ENCODE peak calls at places on chromosomes 3 and 15, in ten cellular contexts. One of them, this sample, is unnamed.

GRCh38 chr3:173770011-173770410 is 372.5 kb downstream of the NLGN1 start:
- DNase-seq in GM12865: no peak
- DNase-seq in stimulated activated CD4-positive, alpha-beta T cell treated with anti-CD3 and anti-CD28 coated beads, Interleukin-2, amount 100 ng/mL, for 48 hours: no peak
- DNase-seq in posterior cingulate gyrus: no peak
- DNase-seq in neural crest cell: no peak
- DNase-seq in NCI-H1436: no peak
- DNase-seq in endothelial cell: no peak
- DNase-seq in HTR-8/SVneo: no peak
- DNase-seq in stimulated activated CD8-positive, alpha-beta memory T cell treated with anti-CD3 and anti-CD28 coated beads, Interleukin-12 subunit alpha, Interleukin-12 subunit beta, amount 100 ng/mL, for 4 hours: no peak
- DNase-seq in activated CD4-positive, alpha-beta T cell treated with anti-CD3 and anti-CD28 coated beads, Interleukin-2, amount 10 ng/mL, durations not matched to agents 7 days and 5 days: no peak
- DNase-seq in this sample: no peak

GRCh38 chr3:88203537-88204143 is 53.9 kb downstream of the C3orf38 start:
- DNase-seq in GM12865: peak; percentile 65
- DNase-seq in stimulated activated CD4-positive, alpha-beta T cell treated with anti-CD3 and anti-CD28 coated beads, Interleukin-2, amount 100 ng/mL, for 48 hours: peak; percentile 52
- DNase-seq in posterior cingulate gyrus: peak; percentile 60
- DNase-seq in neural crest cell: peak; percentile 83
- DNase-seq in NCI-H1436: no peak
- DNase-seq in endothelial cell: peak; percentile 82
- DNase-seq in HTR-8/SVneo: peak; percentile 62
- DNase-seq in stimulated activated CD8-positive, alpha-beta memory T cell treated with anti-CD3 and anti-CD28 coated beads, Interleukin-12 subunit alpha, Interleukin-12 subunit beta, amount 100 ng/mL, for 4 hours: no peak
- DNase-seq in activated CD4-positive, alpha-beta T cell treated with anti-CD3 and anti-CD28 coated beads, Interleukin-2, amount 10 ng/mL, durations not matched to agents 7 days and 5 days: peak; percentile 57
- DNase-seq in this sample: no peak

GRCh38 chr15:74397239-74398068 is 30.0 kb upstream of the CYP11A1 start:
- DNase-seq in GM12865: peak; percentile 90
- DNase-seq in stimulated activated CD4-positive, alpha-beta T cell treated with anti-CD3 and anti-CD28 coated beads, Interleukin-2, amount 100 ng/mL, for 48 hours: no peak
- DNase-seq in posterior cingulate gyrus: no peak
- DNase-seq in neural crest cell: no peak
- DNase-seq in NCI-H1436: no peak
- DNase-seq in endothelial cell: no peak
- DNase-seq in HTR-8/SVneo: no peak
- DNase-seq in stimulated activated CD8-positive, alpha-beta memory T cell treated with anti-CD3 and anti-CD28 coated beads, Interleukin-12 subunit alpha, Interleukin-12 subunit beta, amount 100 ng/mL, for 4 hours: no peak
- DNase-seq in activated CD4-positive, alpha-beta T cell treated with anti-CD3 and anti-CD28 coated beads, Interleukin-2, amount 10 ng/mL, durations not matched to agents 7 days and 5 days: no peak
- DNase-seq in this sample: no peak

GRCh38 chr3:64161481-64161952 is 63.7 kb downstream of the PRICKLE2 start:
- DNase-seq in GM12865: peak; percentile 44
- DNase-seq in stimulated activated CD4-positive, alpha-beta T cell treated with anti-CD3 and anti-CD28 coated beads, Interleukin-2, amount 100 ng/mL, for 48 hours: no peak
- DNase-seq in posterior cingulate gyrus: no peak
- DNase-seq in neural crest cell: no peak
- DNase-seq in NCI-H1436: no peak
- DNase-seq in endothelial cell: no peak
- DNase-seq in HTR-8/SVneo: peak; percentile 14
- DNase-seq in stimulated activated CD8-positive, alpha-beta memory T cell treated with anti-CD3 and anti-CD28 coated beads, Interleukin-12 subunit alpha, Interleukin-12 subunit beta, amount 100 ng/mL, for 4 hours: no peak
- DNase-seq in activated CD4-positive, alpha-beta T cell treated with anti-CD3 and anti-CD28 coated beads, Interleukin-2, amount 10 ng/mL, durations not matched to agents 7 days and 5 days: no peak
- DNase-seq in this sample: peak; percentile 28

GRCh38 chr3:97340940-97341339 is 423.6 kb upstream of the ARL6 start:
- DNase-seq in GM12865: no peak
- DNase-seq in stimulated activated CD4-positive, alpha-beta T cell treated with anti-CD3 and anti-CD28 coated beads, Interleukin-2, amount 100 ng/mL, for 48 hours: no peak
- DNase-seq in posterior cingulate gyrus: no peak
- DNase-seq in neural crest cell: no peak
- DNase-seq in NCI-H1436: no peak
- DNase-seq in endothelial cell: no peak
- DNase-seq in HTR-8/SVneo: no peak
- DNase-seq in stimulated activated CD8-positive, alpha-beta memory T cell treated with anti-CD3 and anti-CD28 coated beads, Interleukin-12 subunit alpha, Interleukin-12 subunit beta, amount 100 ng/mL, for 4 hours: no peak
- DNase-seq in activated CD4-positive, alpha-beta T cell treated with anti-CD3 and anti-CD28 coated beads, Interleukin-2, amount 10 ng/mL, durations not matched to agents 7 days and 5 days: no peak
- DNase-seq in this sample: no peak

GRCh38 chr3:25652921-25653320 is 11.8 kb downstream of the TOP2B start:
- DNase-seq in GM12865: no peak
- DNase-seq in stimulated activated CD4-positive, alpha-beta T cell treated with anti-CD3 and anti-CD28 coated beads, Interleukin-2, amount 100 ng/mL, for 48 hours: no peak
- DNase-seq in posterior cingulate gyrus: no peak
- DNase-seq in neural crest cell: no peak
- DNase-seq in NCI-H1436: no peak
- DNase-seq in endothelial cell: no peak
- DNase-seq in HTR-8/SVneo: no peak
- DNase-seq in stimulated activated CD8-positive, alpha-beta memory T cell treated with anti-CD3 and anti-CD28 coated beads, Interleukin-12 subunit alpha, Interleukin-12 subunit beta, amount 100 ng/mL, for 4 hours: no peak
- DNase-seq in activated CD4-positive, alpha-beta T cell treated with anti-CD3 and anti-CD28 coated beads, Interleukin-2, amount 10 ng/mL, durations not matched to agents 7 days and 5 days: no peak
- DNase-seq in this sample: no peak

GRCh38 chr3:11514191-11514770 is 129.4 kb downstream of the VGLL4 start:
- DNase-seq in GM12865: no peak
- DNase-seq in stimulated activated CD4-positive, alpha-beta T cell treated with anti-CD3 and anti-CD28 coated beads, Interleukin-2, amount 100 ng/mL, for 48 hours: no peak
- DNase-seq in posterior cingulate gyrus: no peak
- DNase-seq in neural crest cell: no peak
- DNase-seq in NCI-H1436: no peak
- DNase-seq in endothelial cell: no peak
- DNase-seq in HTR-8/SVneo: peak; percentile 77
- DNase-seq in stimulated activated CD8-positive, alpha-beta memory T cell treated with anti-CD3 and anti-CD28 coated beads, Interleukin-12 subunit alpha, Interleukin-12 subunit beta, amount 100 ng/mL, for 4 hours: no peak
- DNase-seq in activated CD4-positive, alpha-beta T cell treated with anti-CD3 and anti-CD28 coated beads, Interleukin-2, amount 10 ng/mL, durations not matched to agents 7 days and 5 days: no peak
- DNase-seq in this sample: no peak

GRCh38 chr15:86333819-86334218 is 254.1 kb downstream of the AGBL1 start:
- DNase-seq in GM12865: no peak
- DNase-seq in stimulated activated CD4-positive, alpha-beta T cell treated with anti-CD3 and anti-CD28 coated beads, Interleukin-2, amount 100 ng/mL, for 48 hours: no peak
- DNase-seq in posterior cingulate gyrus: no peak
- DNase-seq in neural crest cell: no peak
- DNase-seq in NCI-H1436: no peak
- DNase-seq in endothelial cell: no peak
- DNase-seq in HTR-8/SVneo: no peak
- DNase-seq in stimulated activated CD8-positive, alpha-beta memory T cell treated with anti-CD3 and anti-CD28 coated beads, Interleukin-12 subunit alpha, Interleukin-12 subunit beta, amount 100 ng/mL, for 4 hours: no peak
- DNase-seq in activated CD4-positive, alpha-beta T cell treated with anti-CD3 and anti-CD28 coated beads, Interleukin-2, amount 10 ng/mL, durations not matched to agents 7 days and 5 days: no peak
- DNase-seq in this sample: no peak

GRCh38 chr3:125067225-125067624 is 11.4 kb upstream of the HEG1 start:
- DNase-seq in GM12865: no peak
- DNase-seq in stimulated activated CD4-positive, alpha-beta T cell treated with anti-CD3 and anti-CD28 coated beads, Interleukin-2, amount 100 ng/mL, for 48 hours: no peak
- DNase-seq in posterior cingulate gyrus: no peak
- DNase-seq in neural crest cell: no peak
- DNase-seq in NCI-H1436: no peak
- DNase-seq in endothelial cell: no peak
- DNase-seq in HTR-8/SVneo: no peak
- DNase-seq in stimulated activated CD8-positive, alpha-beta memory T cell treated with anti-CD3 and anti-CD28 coated beads, Interleukin-12 subunit alpha, Interleukin-12 subunit beta, amount 100 ng/mL, for 4 hours: no peak
- DNase-seq in activated CD4-positive, alpha-beta T cell treated with anti-CD3 and anti-CD28 coated beads, Interleukin-2, amount 10 ng/mL, durations not matched to agents 7 days and 5 days: no peak
- DNase-seq in this sample: no peak

GRCh38 chr3:128784228-128784627 is 58.2 kb downstream of the RAB7A start:
- DNase-seq in GM12865: peak; percentile 25
- DNase-seq in stimulated activated CD4-positive, alpha-beta T cell treated with anti-CD3 and anti-CD28 coated beads, Interleukin-2, amount 100 ng/mL, for 48 hours: peak; percentile 51
- DNase-seq in posterior cingulate gyrus: peak; percentile 22
- DNase-seq in neural crest cell: peak; percentile 46
- DNase-seq in NCI-H1436: no peak
- DNase-seq in endothelial cell: peak; percentile 63
- DNase-seq in HTR-8/SVneo: peak; percentile 25
- DNase-seq in stimulated activated CD8-positive, alpha-beta memory T cell treated with anti-CD3 and anti-CD28 coated beads, Interleukin-12 subunit alpha, Interleukin-12 subunit beta, amount 100 ng/mL, for 4 hours: no peak
- DNase-seq in activated CD4-positive, alpha-beta T cell treated with anti-CD3 and anti-CD28 coated beads, Interleukin-2, amount 10 ng/mL, durations not matched to agents 7 days and 5 days: peak; percentile 49
- DNase-seq in this sample: no peak

GRCh38 chr3:179921500-179921899 is 115.2 kb downstream of the PEX5L start:
- DNase-seq in GM12865: peak; percentile 74
- DNase-seq in stimulated activated CD4-positive, alpha-beta T cell treated with anti-CD3 and anti-CD28 coated beads, Interleukin-2, amount 100 ng/mL, for 48 hours: no peak
- DNase-seq in posterior cingulate gyrus: no peak
- DNase-seq in neural crest cell: no peak
- DNase-seq in NCI-H1436: no peak
- DNase-seq in endothelial cell: no peak
- DNase-seq in HTR-8/SVneo: no peak
- DNase-seq in stimulated activated CD8-positive, alpha-beta memory T cell treated with anti-CD3 and anti-CD28 coated beads, Interleukin-12 subunit alpha, Interleukin-12 subunit beta, amount 100 ng/mL, for 4 hours: no peak
- DNase-seq in activated CD4-positive, alpha-beta T cell treated with anti-CD3 and anti-CD28 coated beads, Interleukin-2, amount 10 ng/mL, durations not matched to agents 7 days and 5 days: no peak
- DNase-seq in this sample: no peak

GRCh38 chr3:108006077-108006675 is 84.7 kb downstream of the CD47 start:
- DNase-seq in GM12865: no peak
- DNase-seq in stimulated activated CD4-positive, alpha-beta T cell treated with anti-CD3 and anti-CD28 coated beads, Interleukin-2, amount 100 ng/mL, for 48 hours: no peak
- DNase-seq in posterior cingulate gyrus: no peak
- DNase-seq in neural crest cell: no peak
- DNase-seq in NCI-H1436: no peak
- DNase-seq in endothelial cell: no peak
- DNase-seq in HTR-8/SVneo: peak; percentile 20
- DNase-seq in stimulated activated CD8-positive, alpha-beta memory T cell treated with anti-CD3 and anti-CD28 coated beads, Interleukin-12 subunit alpha, Interleukin-12 subunit beta, amount 100 ng/mL, for 4 hours: no peak
- DNase-seq in activated CD4-positive, alpha-beta T cell treated with anti-CD3 and anti-CD28 coated beads, Interleukin-2, amount 10 ng/mL, durations not matched to agents 7 days and 5 days: no peak
- DNase-seq in this sample: no peak

GRCh38 chr3:52065264-52065756 is 8.9 kb upstream of the DUSP7 start:
- DNase-seq in GM12865: no peak
- DNase-seq in stimulated activated CD4-positive, alpha-beta T cell treated with anti-CD3 and anti-CD28 coated beads, Interleukin-2, amount 100 ng/mL, for 48 hours: no peak
- DNase-seq in posterior cingulate gyrus: no peak
- DNase-seq in neural crest cell: no peak
- DNase-seq in NCI-H1436: no peak
- DNase-seq in endothelial cell: no peak
- DNase-seq in HTR-8/SVneo: no peak
- DNase-seq in stimulated activated CD8-positive, alpha-beta memory T cell treated with anti-CD3 and anti-CD28 coated beads, Interleukin-12 subunit alpha, Interleukin-12 subunit beta, amount 100 ng/mL, for 4 hours: no peak
- DNase-seq in activated CD4-positive, alpha-beta T cell treated with anti-CD3 and anti-CD28 coated beads, Interleukin-2, amount 10 ng/mL, durations not matched to agents 7 days and 5 days: no peak
- DNase-seq in this sample: no peak

GRCh38 chr3:172595648-172596393 is 72.6 kb upstream of the TNFSF10 start:
- DNase-seq in GM12865: peak; percentile 81
- DNase-seq in stimulated activated CD4-positive, alpha-beta T cell treated with anti-CD3 and anti-CD28 coated beads, Interleukin-2, amount 100 ng/mL, for 48 hours: no peak
- DNase-seq in posterior cingulate gyrus: no peak
- DNase-seq in neural crest cell: no peak
- DNase-seq in NCI-H1436: peak; percentile 48
- DNase-seq in endothelial cell: no peak
- DNase-seq in HTR-8/SVneo: peak; percentile 51
- DNase-seq in stimulated activated CD8-positive, alpha-beta memory T cell treated with anti-CD3 and anti-CD28 coated beads, Interleukin-12 subunit alpha, Interleukin-12 subunit beta, amount 100 ng/mL, for 4 hours: no peak
- DNase-seq in activated CD4-positive, alpha-beta T cell treated with anti-CD3 and anti-CD28 coated beads, Interleukin-2, amount 10 ng/mL, durations not matched to agents 7 days and 5 days: peak; percentile 72
- DNase-seq in this sample: no peak

GRCh38 chr3:123528130-123528529 is 56.7 kb downstream of the HACD2 start:
- DNase-seq in GM12865: no peak
- DNase-seq in stimulated activated CD4-positive, alpha-beta T cell treated with anti-CD3 and anti-CD28 coated beads, Interleukin-2, amount 100 ng/mL, for 48 hours: no peak
- DNase-seq in posterior cingulate gyrus: no peak
- DNase-seq in neural crest cell: no peak
- DNase-seq in NCI-H1436: no peak
- DNase-seq in endothelial cell: no peak
- DNase-seq in HTR-8/SVneo: no peak
- DNase-seq in stimulated activated CD8-positive, alpha-beta memory T cell treated with anti-CD3 and anti-CD28 coated beads, Interleukin-12 subunit alpha, Interleukin-12 subunit beta, amount 100 ng/mL, for 4 hours: no peak
- DNase-seq in activated CD4-positive, alpha-beta T cell treated with anti-CD3 and anti-CD28 coated beads, Interleukin-2, amount 10 ng/mL, durations not matched to agents 7 days and 5 days: no peak
- DNase-seq in this sample: no peak

GRCh38 chr15:43974852-43975251 is 148.1 kb downstream of the WDR76 start:
- DNase-seq in GM12865: peak; percentile 74
- DNase-seq in stimulated activated CD4-positive, alpha-beta T cell treated with anti-CD3 and anti-CD28 coated beads, Interleukin-2, amount 100 ng/mL, for 48 hours: no peak
- DNase-seq in posterior cingulate gyrus: no peak
- DNase-seq in neural crest cell: no peak
- DNase-seq in NCI-H1436: no peak
- DNase-seq in endothelial cell: no peak
- DNase-seq in HTR-8/SVneo: no peak
- DNase-seq in stimulated activated CD8-positive, alpha-beta memory T cell treated with anti-CD3 and anti-CD28 coated beads, Interleukin-12 subunit alpha, Interleukin-12 subunit beta, amount 100 ng/mL, for 4 hours: no peak
- DNase-seq in activated CD4-positive, alpha-beta T cell treated with anti-CD3 and anti-CD28 coated beads, Interleukin-2, amount 10 ng/mL, durations not matched to agents 7 days and 5 days: no peak
- DNase-seq in this sample: peak; percentile 42

GRCh38 chr3:112117826-112118571 is 15.0 kb downstream of the GCSAM start:
- DNase-seq in GM12865: peak; percentile 87
- DNase-seq in stimulated activated CD4-positive, alpha-beta T cell treated with anti-CD3 and anti-CD28 coated beads, Interleukin-2, amount 100 ng/mL, for 48 hours: no peak
- DNase-seq in posterior cingulate gyrus: no peak
- DNase-seq in neural crest cell: no peak
- DNase-seq in NCI-H1436: no peak
- DNase-seq in endothelial cell: peak; percentile 16
- DNase-seq in HTR-8/SVneo: no peak
- DNase-seq in stimulated activated CD8-positive, alpha-beta memory T cell treated with anti-CD3 and anti-CD28 coated beads, Interleukin-12 subunit alpha, Interleukin-12 subunit beta, amount 100 ng/mL, for 4 hours: no peak
- DNase-seq in activated CD4-positive, alpha-beta T cell treated with anti-CD3 and anti-CD28 coated beads, Interleukin-2, amount 10 ng/mL, durations not matched to agents 7 days and 5 days: no peak
- DNase-seq in this sample: no peak

GRCh38 chr3:183818706-183819624 is 6.4 kb downstream of the MAP6D1 start:
- DNase-seq in GM12865: no peak
- DNase-seq in stimulated activated CD4-positive, alpha-beta T cell treated with anti-CD3 and anti-CD28 coated beads, Interleukin-2, amount 100 ng/mL, for 48 hours: no peak
- DNase-seq in posterior cingulate gyrus: peak; percentile 81
- DNase-seq in neural crest cell: no peak
- DNase-seq in NCI-H1436: no peak
- DNase-seq in endothelial cell: no peak
- DNase-seq in HTR-8/SVneo: no peak
- DNase-seq in stimulated activated CD8-positive, alpha-beta memory T cell treated with anti-CD3 and anti-CD28 coated beads, Interleukin-12 subunit alpha, Interleukin-12 subunit beta, amount 100 ng/mL, for 4 hours: no peak
- DNase-seq in activated CD4-positive, alpha-beta T cell treated with anti-CD3 and anti-CD28 coated beads, Interleukin-2, amount 10 ng/mL, durations not matched to agents 7 days and 5 days: no peak
- DNase-seq in this sample: no peak

GRCh38 chr3:23808525-23808924 is 2.8 kb downstream of the UBE2E1 start:
- DNase-seq in GM12865: no peak
- DNase-seq in stimulated activated CD4-positive, alpha-beta T cell treated with anti-CD3 and anti-CD28 coated beads, Interleukin-2, amount 100 ng/mL, for 48 hours: no peak
- DNase-seq in posterior cingulate gyrus: no peak
- DNase-seq in neural crest cell: no peak
- DNase-seq in NCI-H1436: no peak
- DNase-seq in endothelial cell: no peak
- DNase-seq in HTR-8/SVneo: no peak
- DNase-seq in stimulated activated CD8-positive, alpha-beta memory T cell treated with anti-CD3 and anti-CD28 coated beads, Interleukin-12 subunit alpha, Interleukin-12 subunit beta, amount 100 ng/mL, for 4 hours: no peak
- DNase-seq in activated CD4-positive, alpha-beta T cell treated with anti-CD3 and anti-CD28 coated beads, Interleukin-2, amount 10 ng/mL, durations not matched to agents 7 days and 5 days: no peak
- DNase-seq in this sample: no peak

GRCh38 chr3:2099028-2099671 is 484 bp downstream of the CNTN4 start:
- DNase-seq in GM12865: no peak
- DNase-seq in stimulated activated CD4-positive, alpha-beta T cell treated with anti-CD3 and anti-CD28 coated beads, Interleukin-2, amount 100 ng/mL, for 48 hours: no peak
- DNase-seq in posterior cingulate gyrus: peak; percentile 16
- DNase-seq in neural crest cell: peak; percentile 28
- DNase-seq in NCI-H1436: no peak
- DNase-seq in endothelial cell: no peak
- DNase-seq in HTR-8/SVneo: no peak
- DNase-seq in stimulated activated CD8-positive, alpha-beta memory T cell treated with anti-CD3 and anti-CD28 coated beads, Interleukin-12 subunit alpha, Interleukin-12 subunit beta, amount 100 ng/mL, for 4 hours: no peak
- DNase-seq in activated CD4-positive, alpha-beta T cell treated with anti-CD3 and anti-CD28 coated beads, Interleukin-2, amount 10 ng/mL, durations not matched to agents 7 days and 5 days: no peak
- DNase-seq in this sample: no peak

GRCh38 chr3:98733778-98734281 is 29.3 kb upstream of the ST3GAL6 start:
- DNase-seq in GM12865: peak; percentile 68
- DNase-seq in stimulated activated CD4-positive, alpha-beta T cell treated with anti-CD3 and anti-CD28 coated beads, Interleukin-2, amount 100 ng/mL, for 48 hours: no peak
- DNase-seq in posterior cingulate gyrus: no peak
- DNase-seq in neural crest cell: no peak
- DNase-seq in NCI-H1436: no peak
- DNase-seq in endothelial cell: no peak
- DNase-seq in HTR-8/SVneo: peak; percentile 13
- DNase-seq in stimulated activated CD8-positive, alpha-beta memory T cell treated with anti-CD3 and anti-CD28 coated beads, Interleukin-12 subunit alpha, Interleukin-12 subunit beta, amount 100 ng/mL, for 4 hours: no peak
- DNase-seq in activated CD4-positive, alpha-beta T cell treated with anti-CD3 and anti-CD28 coated beads, Interleukin-2, amount 10 ng/mL, durations not matched to agents 7 days and 5 days: no peak
- DNase-seq in this sample: no peak

GRCh38 chr15:40398413-40398873 is 7.2 kb upstream of the IVD start:
- DNase-seq in GM12865: peak; percentile 73
- DNase-seq in stimulated activated CD4-positive, alpha-beta T cell treated with anti-CD3 and anti-CD28 coated beads, Interleukin-2, amount 100 ng/mL, for 48 hours: no peak
- DNase-seq in posterior cingulate gyrus: no peak
- DNase-seq in neural crest cell: no peak
- DNase-seq in NCI-H1436: no peak
- DNase-seq in endothelial cell: no peak
- DNase-seq in HTR-8/SVneo: no peak
- DNase-seq in stimulated activated CD8-positive, alpha-beta memory T cell treated with anti-CD3 and anti-CD28 coated beads, Interleukin-12 subunit alpha, Interleukin-12 subunit beta, amount 100 ng/mL, for 4 hours: no peak
- DNase-seq in activated CD4-positive, alpha-beta T cell treated with anti-CD3 and anti-CD28 coated beads, Interleukin-2, amount 10 ng/mL, durations not matched to agents 7 days and 5 days: peak; percentile 47
- DNase-seq in this sample: no peak

GRCh38 chr3:152578769-152579168 is 256.2 kb upstream of the P2RY1 start:
- DNase-seq in GM12865: no peak
- DNase-seq in stimulated activated CD4-positive, alpha-beta T cell treated with anti-CD3 and anti-CD28 coated beads, Interleukin-2, amount 100 ng/mL, for 48 hours: no peak
- DNase-seq in posterior cingulate gyrus: no peak
- DNase-seq in neural crest cell: no peak
- DNase-seq in NCI-H1436: no peak
- DNase-seq in endothelial cell: no peak
- DNase-seq in HTR-8/SVneo: no peak
- DNase-seq in stimulated activated CD8-positive, alpha-beta memory T cell treated with anti-CD3 and anti-CD28 coated beads, Interleukin-12 subunit alpha, Interleukin-12 subunit beta, amount 100 ng/mL, for 4 hours: no peak
- DNase-seq in activated CD4-positive, alpha-beta T cell treated with anti-CD3 and anti-CD28 coated beads, Interleukin-2, amount 10 ng/mL, durations not matched to agents 7 days and 5 days: no peak
- DNase-seq in this sample: no peak

GRCh38 chr3:108780235-108780634 is 23.0 kb upstream of the RETNLB start:
- DNase-seq in GM12865: peak; percentile 1
- DNase-seq in stimulated activated CD4-positive, alpha-beta T cell treated with anti-CD3 and anti-CD28 coated beads, Interleukin-2, amount 100 ng/mL, for 48 hours: no peak
- DNase-seq in posterior cingulate gyrus: no peak
- DNase-seq in neural crest cell: no peak
- DNase-seq in NCI-H1436: no peak
- DNase-seq in endothelial cell: no peak
- DNase-seq in HTR-8/SVneo: no peak
- DNase-seq in stimulated activated CD8-positive, alpha-beta memory T cell treated with anti-CD3 and anti-CD28 coated beads, Interleukin-12 subunit alpha, Interleukin-12 subunit beta, amount 100 ng/mL, for 4 hours: no peak
- DNase-seq in activated CD4-positive, alpha-beta T cell treated with anti-CD3 and anti-CD28 coated beads, Interleukin-2, amount 10 ng/mL, durations not matched to agents 7 days and 5 days: peak; percentile 48
- DNase-seq in this sample: no peak

GRCh38 chr3:56753206-56753605 is 48.5 kb downstream of the ARHGEF3 start:
- DNase-seq in GM12865: peak; percentile 88
- DNase-seq in stimulated activated CD4-positive, alpha-beta T cell treated with anti-CD3 and anti-CD28 coated beads, Interleukin-2, amount 100 ng/mL, for 48 hours: peak; percentile 27
- DNase-seq in posterior cingulate gyrus: no peak
- DNase-seq in neural crest cell: no peak
- DNase-seq in NCI-H1436: no peak
- DNase-seq in endothelial cell: no peak
- DNase-seq in HTR-8/SVneo: no peak
- DNase-seq in stimulated activated CD8-positive, alpha-beta memory T cell treated with anti-CD3 and anti-CD28 coated beads, Interleukin-12 subunit alpha, Interleukin-12 subunit beta, amount 100 ng/mL, for 4 hours: no peak
- DNase-seq in activated CD4-positive, alpha-beta T cell treated with anti-CD3 and anti-CD28 coated beads, Interleukin-2, amount 10 ng/mL, durations not matched to agents 7 days and 5 days: peak; percentile 30
- DNase-seq in this sample: no peak

GRCh38 chr15:74007820-74008371 is 13.4 kb downstream of the PML start:
- DNase-seq in GM12865: peak; percentile 55
- DNase-seq in stimulated activated CD4-positive, alpha-beta T cell treated with anti-CD3 and anti-CD28 coated beads, Interleukin-2, amount 100 ng/mL, for 48 hours: no peak
- DNase-seq in posterior cingulate gyrus: no peak
- DNase-seq in neural crest cell: no peak
- DNase-seq in NCI-H1436: no peak
- DNase-seq in endothelial cell: no peak
- DNase-seq in HTR-8/SVneo: no peak
- DNase-seq in stimulated activated CD8-positive, alpha-beta memory T cell treated with anti-CD3 and anti-CD28 coated beads, Interleukin-12 subunit alpha, Interleukin-12 subunit beta, amount 100 ng/mL, for 4 hours: no peak
- DNase-seq in activated CD4-positive, alpha-beta T cell treated with anti-CD3 and anti-CD28 coated beads, Interleukin-2, amount 10 ng/mL, durations not matched to agents 7 days and 5 days: peak; percentile 53
- DNase-seq in this sample: no peak

GRCh38 chr3:72894941-72895552 is 7.2 kb downstream of the GXYLT2 start:
- DNase-seq in GM12865: no peak
- DNase-seq in stimulated activated CD4-positive, alpha-beta T cell treated with anti-CD3 and anti-CD28 coated beads, Interleukin-2, amount 100 ng/mL, for 48 hours: no peak
- DNase-seq in posterior cingulate gyrus: no peak
- DNase-seq in neural crest cell: no peak
- DNase-seq in NCI-H1436: no peak
- DNase-seq in endothelial cell: no peak
- DNase-seq in HTR-8/SVneo: no peak
- DNase-seq in stimulated activated CD8-positive, alpha-beta memory T cell treated with anti-CD3 and anti-CD28 coated beads, Interleukin-12 subunit alpha, Interleukin-12 subunit beta, amount 100 ng/mL, for 4 hours: no peak
- DNase-seq in activated CD4-positive, alpha-beta T cell treated with anti-CD3 and anti-CD28 coated beads, Interleukin-2, amount 10 ng/mL, durations not matched to agents 7 days and 5 days: no peak
- DNase-seq in this sample: no peak

GRCh38 chr3:163951397-163951987 is 1126.8 kb downstream of the SI start:
- DNase-seq in GM12865: no peak
- DNase-seq in stimulated activated CD4-positive, alpha-beta T cell treated with anti-CD3 and anti-CD28 coated beads, Interleukin-2, amount 100 ng/mL, for 48 hours: no peak
- DNase-seq in posterior cingulate gyrus: no peak
- DNase-seq in neural crest cell: no peak
- DNase-seq in NCI-H1436: no peak
- DNase-seq in endothelial cell: no peak
- DNase-seq in HTR-8/SVneo: peak; percentile 4
- DNase-seq in stimulated activated CD8-positive, alpha-beta memory T cell treated with anti-CD3 and anti-CD28 coated beads, Interleukin-12 subunit alpha, Interleukin-12 subunit beta, amount 100 ng/mL, for 4 hours: no peak
- DNase-seq in activated CD4-positive, alpha-beta T cell treated with anti-CD3 and anti-CD28 coated beads, Interleukin-2, amount 10 ng/mL, durations not matched to agents 7 days and 5 days: no peak
- DNase-seq in this sample: no peak

This sample was measured in NCI-H2171.